ENCODE peak calls at places on chromosomes 5 and 9, in seven cellular contexts. E is transverse colon; S is central memory CD4-positive, alpha-beta T cell; H is NCI-H460; I is RWPE1; Z is stimulated activated CD4-positive, alpha-beta T cell treated with anti-CD3 and anti-CD28 coated beads, TNF-alpha, amount 100 ng/mL, for 24 hours; Q is HS-5. C is an unnamed sample.

GRCh38 chr5:139126711-139127111 is 71.5 kb downstream of the SIL1 start:
- DNase-seq in Z (no peak), E (no peak), H (no peak), I (no peak), S (no peak), Q (no peak), C (no peak)

GRCh38 chr5:68711311-68712200 is 382.3 kb upstream of the SLC30A5 start:
- DNase-seq in S (peak), Q (no peak), I (no peak), Z (no peak), H (no peak), E (no peak), C (no peak)

GRCh38 chr5:100838048-100838473 is 65.0 kb downstream of the ST8SIA4 start:
- DNase-seq in H (no peak), Z (no peak), S (no peak), I (no peak), Q (no peak), E (no peak), C (no peak)

GRCh38 chr9:119689879-119690278 is 320.6 kb upstream of the BRINP1 start:
- DNase-seq in S (no peak), I (no peak), Q (no peak), E (no peak), Z (no peak), H (peak), C (no peak)

GRCh38 chr9:102072061-102072764 is 333.8 kb upstream of the GRIN3A start:
- DNase-seq in E (no peak), Q (no peak), S (no peak), Z (no peak), H (no peak), I (no peak), C (no peak)

GRCh38 chr9:908806-909205 is 67.3 kb downstream of the DMRT1 start:
- DNase-seq in I (no peak), Z (no peak), H (no peak), E (no peak), Q (no peak), S (no peak), C (no peak)

GRCh38 chr5:911601-912000 is 18.9 kb downstream of the TRIP13 start:
- DNase-seq in Q (peak), E (no peak), H (peak), Z (no peak), S (no peak), I (peak), C (no peak)

GRCh38 chr5:54093081-54093492 is 217.3 kb downstream of the ARL15 start:
- DNase-seq in S (no peak), E (no peak), Z (no peak), Q (no peak), I (peak), H (no peak), C (no peak)

GRCh38 chr9:107742531-107743309 is 253.2 kb upstream of the KLF4 start:
- DNase-seq in Q (no peak), E (no peak), S (no peak), H (no peak), I (no peak), Z (no peak), C (no peak)

GRCh38 chr9:93488239-93488638 is 34.9 kb upstream of the FAM120AOS start:
- DNase-seq in Q (no peak), H (no peak), E (no peak), S (no peak), Z (no peak), I (no peak), C (no peak)

GRCh38 chr9:108756746-108757490 is 98.9 kb downstream of the ACTL7B start:
- DNase-seq in I (peak), H (no peak), Z (no peak), E (no peak), S (no peak), Q (no peak), C (peak)

GRCh38 chr9:98657897-98658296 is 50.8 kb downstream of the GABBR2 start:
- DNase-seq in S (no peak), I (no peak), H (no peak), E (no peak), Z (no peak), Q (peak), C (no peak)

GRCh38 chr9:99383536-99383935 is 161.5 kb downstream of the SEC61B start:
- DNase-seq in I (no peak), Q (no peak), E (no peak), H (no peak), S (no peak), Z (no peak), C (no peak)

C was measured in SW 1271.